ENCODE peak calls at places on chromosomes 4 and X, in seven cellular contexts. E is CD8-positive, alpha-beta T cell; C is mammary epithelial cell; G is tibial nerve; L is CD4-positive, alpha-beta memory T cell; V is lung; F is hepatocyte. M is an unnamed sample. For H3K9me3 and H3K36me3, the result is how much of the 10 kb centered on the place peaks cover.

GRCh38 chr4:20394471-20394870 is 142.8 kb downstream of the SLIT2 start:
- DNase-seq in C (no peak), F (no peak), V (no peak), E (no peak), G (no peak), L (no peak), M (no peak)

GRCh38 chr4:128907966-128908365 is 98.5 kb downstream of the JADE1 start:
- DNase-seq in G (no peak), E (no peak), V (no peak), F (no peak), C (no peak), L (no peak), M (no peak)

GRCh38 chr4:184814686-184815045 is 11.1 kb downstream of the ACSL1 start:
- DNase-seq in V (no peak), E (no peak), G (no peak), C (no peak), F (no peak), L (no peak), M (peak)

GRCh38 chrX:134600714-134601113 is 57.6 kb downstream of the PLAC1 start:
- DNase-seq in C (peak), G (no peak), E (no peak), L (no peak), V (no peak), F (no peak), M (peak)

GRCh38 chr4:76305033-76305687 is 1.4 kb upstream of the STBD1 start:
- DNase-seq in F (no peak), C (no peak), E (no peak), V (no peak), L (peak), G (no peak), M (no peak)

GRCh38 chr4:72209600-72209999 is 177.8 kb downstream of the NPFFR2 start:
- DNase-seq in E (no peak), V (no peak), F (peak), C (peak), L (no peak), G (no peak), M (no peak)

GRCh38 chrX:129737921-129738320 is 858 bp upstream of the XPNPEP2 start:
- DNase-seq in C (peak), F (no peak), V (no peak), L (no peak), G (no peak), E (no peak), M (no peak)

GRCh38 chr4:19095491-19096046 is 1074.0 kb upstream of the LCORL start:
- DNase-seq in E (no peak), C (no peak), V (no peak), F (no peak), G (no peak), L (no peak), M (no peak)

GRCh38 chrX:139200346-139200745 is 330.2 kb upstream of the F9 start:
- DNase-seq in G (no peak), C (no peak), F (no peak), E (no peak), L (no peak), V (no peak), M (no peak)

GRCh38 chrX:100948557-100948956 is 19.8 kb upstream of the XKRX start:
- DNase-seq in V (no peak), L (no peak), G (no peak), E (no peak), F (no peak), C (no peak), M (no peak)

GRCh38 chrX:100939336-100939735 is 10.6 kb upstream of the XKRX start:
- DNase-seq in V (no peak), L (no peak), E (no peak), G (no peak), F (no peak), C (no peak), M (no peak)

GRCh38 chrX:100946521-100946920 is 17.8 kb upstream of the XKRX start:
- DNase-seq in L (no peak), V (no peak), F (no peak), C (no peak), E (no peak), G (no peak), M (no peak)

GRCh38 chrX:100944601-100945000 is 15.9 kb upstream of the XKRX start:
- DNase-seq in F (no peak), L (no peak), G (no peak), C (no peak), V (no peak), E (no peak), M (no peak)
- H3K9me3 ChIP-seq in F (under half), L (under half), G (under half), C (under half), V (under half), E (under half), M (under half)

DNA sequence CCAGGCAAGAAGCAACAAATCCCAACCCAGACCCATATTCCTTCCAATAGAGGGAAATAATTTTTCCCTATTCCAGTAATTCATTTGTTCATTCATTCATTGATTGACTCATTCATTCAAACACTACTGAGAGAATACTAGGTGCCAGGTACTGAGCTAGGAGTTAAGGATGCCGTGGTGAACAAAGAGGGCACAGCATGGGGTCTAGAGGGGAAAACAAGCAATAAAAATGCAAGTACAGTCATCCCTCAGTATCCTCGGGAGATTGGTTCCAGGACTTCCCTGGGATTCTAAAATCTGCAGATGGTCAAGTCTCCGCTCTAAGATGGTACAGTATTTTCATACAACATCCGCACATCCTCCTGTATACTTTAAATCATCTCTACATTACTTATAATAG is 18.7 kb downstream of the RASGEF1B start:
- DNase-seq in F (no peak), V (no peak), C (no peak), G (no peak), E (no peak), L (no peak), M (no peak)
- H3K36me3 ChIP-seq in F (under half), V (under half), C (under half), G (half or more), E (under half), L (under half), M (under half)

GRCh38 chr4:84920591-84920990 is 45.9 kb downstream of the WDFY3 start:
- DNase-seq in V (no peak), F (no peak), G (no peak), E (no peak), C (peak), L (no peak), M (no peak)
- H3K27ac ChIP-seq in V (no peak), F (no peak), G (no peak), E (no peak), C (peak), L (no peak), M (peak)

GRCh38 chr4:29867412-29867811 is 852.8 kb upstream of the PCDH7 start:
- DNase-seq in F (no peak), E (no peak), G (no peak), V (no peak), L (no peak), C (no peak), M (no peak)
- H3K9me3 ChIP-seq in F (under half), E (under half), G (under half), V (under half), L (under half), C (under half), M (under half)

DNA sequence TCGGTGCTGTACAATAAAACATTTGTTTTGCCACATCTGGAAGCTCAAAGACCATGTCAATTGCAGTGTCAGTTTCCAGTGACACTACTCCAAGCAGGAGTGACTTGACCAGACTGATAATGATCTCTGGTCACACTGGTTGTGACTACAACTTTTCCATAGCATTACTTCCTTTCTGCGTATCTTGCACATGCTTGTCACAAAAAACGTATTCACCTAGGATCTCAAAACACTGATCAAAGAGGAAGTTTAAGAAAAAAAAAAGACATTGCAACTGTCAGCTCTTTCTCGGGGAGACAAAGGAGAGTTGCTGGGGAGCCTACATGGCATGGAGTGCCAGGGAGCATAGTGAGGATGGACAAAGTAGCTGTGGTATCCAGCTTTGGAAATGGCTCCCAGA is 60.6 kb downstream of the OPHN1 start:
- DNase-seq in C (no peak), V (no peak), L (no peak), F (no peak), E (no peak), G (no peak), M (no peak)
- H3K36me3 ChIP-seq in C (under half), V (under half), L (under half), F (under half), E (under half), G (under half), M (under half)

M was measured in SJSA1.